ENCODE peak calls at places on chromosomes 13 and 19, in nine cellular contexts. P is neuronal stem cell, K is astrocyte of the hippocampus, L is activated T-cell treated with anti-CD3 and anti-CD28 coated beads for 1 hour, U is AG09319, G is NCI-H2029 treated with DMSO at 0.1 percent for 48 hours, E is NCI-H345, X is Caco-2, J is left colon. S is an unnamed sample.

GRCh38 chr19:47032171-47032811 is 12.7 kb downstream of the NPAS1 start:
- DNase-seq in P (no peak), K (peak), L (peak), U (no peak), G (peak), E (peak), X (peak), J (no peak), S (peak)

GRCh38 chr19:30148039-30148438 is 206.0 kb downstream of the URI1 start:
- DNase-seq in P (no peak), K (no peak), L (no peak), U (no peak), G (peak), E (no peak), X (no peak), J (no peak), S (no peak)

GRCh38 chr19:1302534-1303239 is 17.0 kb downstream of the EFNA2 start:
- DNase-seq in P (peak), K (no peak), L (no peak), U (no peak), G (no peak), E (no peak), X (no peak), J (no peak), S (no peak)

GRCh38 chr19:37954421-37954874 is 47.4 kb downstream of the SIPA1L3 start:
- DNase-seq in P (no peak), K (peak), L (no peak), U (no peak), G (no peak), E (no peak), X (no peak), J (no peak), S (no peak)

GRCh38 chr19:32296694-32297093 is 48.7 kb upstream of the ZNF507 start:
- DNase-seq in P (no peak), K (no peak), L (no peak), U (no peak), G (no peak), E (no peak), X (no peak), J (no peak), S (no peak)

GRCh38 chr19:13399746-13400145 is 106.5 kb downstream of the CACNA1A start:
- DNase-seq in P (no peak), K (no peak), L (no peak), U (no peak), G (no peak), E (no peak), X (no peak), J (no peak), S (no peak)

GRCh38 chr19:366205-366783 is 21.7 kb upstream of the MIER2 start:
- DNase-seq in P (no peak), K (no peak), L (no peak), U (no peak), G (no peak), E (no peak), X (no peak), J (no peak), S (no peak)

GRCh38 chr19:29098863-29099481 is 114.0 kb downstream of the UQCRFS1 start:
- DNase-seq in P (no peak), K (peak), L (no peak), U (peak), G (no peak), E (peak), X (no peak), J (peak), S (peak)

GRCh38 chr13:112506046-112506445 is 81.9 kb downstream of the TUBGCP3 start:
- DNase-seq in P (no peak), K (no peak), L (no peak), U (no peak), G (no peak), E (no peak), X (no peak), J (no peak), S (no peak)

GRCh38 chr13:32734511-32734910 is 148.3 kb downstream of the PDS5B start:
- DNase-seq in P (no peak), K (peak), L (no peak), U (no peak), G (no peak), E (no peak), X (no peak), J (no peak), S (no peak)

GRCh38 chr19:10935371-10936059 is 6.9 kb downstream of the TIMM29 start:
- DNase-seq in P (no peak), K (no peak), L (no peak), U (no peak), G (no peak), E (no peak), X (no peak), J (no peak), S (no peak)